ENCODE peak calls at places on chromosomes 12 and 14, in ten cellular contexts. O, S, F, Z, D, Q, L, G, T and B are unnamed samples.

GRCh38 chr12:131673519-131674265 is 37.2 kb upstream of the SFSWAP start:
- DNase-seq in Q (no peak), O (no peak), G (no peak), T (peak; percentile 65), Z (peak; percentile 39), F (no peak), L (no peak), S (no peak), D (no peak), B (no peak)

GRCh38 chr12:98983647-98984046 is 338.6 kb downstream of the APAF1 start:
- DNase-seq in L (no peak), G (no peak), F (no peak), T (no peak), O (no peak), D (no peak), S (no peak), Z (no peak), Q (no peak), B (no peak)

GRCh38 chr14:52692248-52692962 is 3.0 kb downstream of the ERO1A start:
- DNase-seq in L (no peak), G (no peak), F (no peak), S (no peak), O (no peak), Z (no peak), T (no peak), D (peak; percentile 47), Q (no peak), B (no peak)

GRCh38 chr12:22684124-22684523 is 59.2 kb downstream of the ETNK1 start:
- DNase-seq in O (no peak), S (peak; percentile 2), Z (no peak), G (no peak), Q (no peak), L (no peak), F (no peak), T (no peak), D (no peak), B (no peak)

GRCh38 chr12:76643438-76643837 is 83.9 kb upstream of the OSBPL8 start:
- DNase-seq in O (no peak), T (no peak), F (no peak), D (no peak), Q (no peak), Z (no peak), S (no peak), G (no peak), L (no peak), B (no peak)

GRCh38 chr14:96114002-96114401 is 74.8 kb downstream of the C14orf132 start:
- DNase-seq in Q (no peak), T (no peak), O (no peak), G (no peak), L (no peak), F (no peak), Z (no peak), D (no peak), S (no peak), B (no peak)

GRCh38 chr12:27560126-27560525 is 36.1 kb downstream of the PPFIBP1 start:
- DNase-seq in D (no peak), F (no peak), Z (no peak), T (no peak), O (no peak), S (no peak), G (no peak), L (no peak), Q (no peak), B (no peak)

GRCh38 chr12:54658306-54659264 is 10.4 kb upstream of the DCD start:
- DNase-seq in Z (no peak), T (peak; percentile 75), D (peak; percentile 35), G (peak; percentile 30), Q (peak; percentile 61), S (peak; percentile 58), F (peak; percentile 70), L (peak; percentile 73), O (peak; percentile 77), B (no peak)

GRCh38 chr14:69901113-69901951 is 22.1 kb downstream of the SMOC1 start:
- DNase-seq in G (no peak), S (peak; percentile 54), Q (no peak), Z (no peak), T (peak; percentile 42), O (no peak), L (no peak), D (peak; percentile 74), F (no peak), B (peak; percentile 30)

GRCh38 chr12:12645485-12645884 is 33.8 kb downstream of the CREBL2 start:
- DNase-seq in L (peak; percentile 51), Q (no peak), S (peak; percentile 45), F (peak; percentile 64), O (peak; percentile 51), D (peak; percentile 35), G (peak; percentile 64), Z (no peak), T (no peak), B (peak; percentile 35)

GRCh38 chr12:49750027-49750977 is 8.9 kb downstream of the TMBIM6 start:
- DNase-seq in G (peak; percentile 31), F (no peak), Q (no peak), L (peak; percentile 81), Z (no peak), T (peak; percentile 40), O (peak; percentile 44), D (peak; percentile 44), S (peak; percentile 41), B (peak; percentile 41)

GRCh38 chr12:71665109-71665476 is 992 bp downstream of the THAP2 start:
- DNase-seq in F (peak; percentile 13), T (no peak), S (no peak), O (no peak), G (peak; percentile 40), L (no peak), Z (no peak), Q (no peak), D (no peak), B (peak; percentile 7)

GRCh38 chr14:75982724-75983358 is 1.0 kb upstream of the TGFB3 start:
- DNase-seq in F (peak; percentile 33), D (peak; percentile 80), S (peak; percentile 52), T (peak; percentile 65), Q (no peak), G (no peak), O (peak; percentile 48), Z (peak; percentile 92), L (no peak), B (peak; percentile 36)

GRCh38 chr12:52582971-52583456 is 9.4 kb upstream of the KRT74 start:
- DNase-seq in Q (peak; percentile 54), L (peak; percentile 80), D (peak; percentile 70), Z (no peak), F (peak; percentile 29), G (peak; percentile 40), S (peak; percentile 71), O (peak; percentile 77), T (peak; percentile 72), B (peak; percentile 56)

GRCh38 chr14:68172664-68173063 is 353.1 kb downstream of the RAD51B start:
- DNase-seq in Q (no peak), Z (no peak), D (no peak), G (peak; percentile 94), S (peak; percentile 46), T (no peak), F (no peak), O (no peak), L (no peak), B (peak; percentile 42)

GRCh38 chr12:15712823-15713663 is 76.1 kb downstream of the EPS8 start:
- DNase-seq in S (no peak), Q (no peak), T (no peak), L (no peak), D (peak; percentile 56), Z (no peak), O (no peak), G (peak; percentile 86), F (no peak), B (no peak)

GRCh38 chr12:19482036-19482435 is 42.7 kb downstream of the AEBP2 start:
- DNase-seq in Z (no peak), Q (no peak), S (peak; percentile 41), L (no peak), G (no peak), F (no peak), T (no peak), O (no peak), D (no peak), B (peak; percentile 40)

GRCh38 chr12:56221233-56221756 is 427 bp downstream of the RNF41 start:
- DNase-seq in G (no peak), T (peak; percentile 65), F (no peak), O (peak; percentile 35), S (peak; percentile 59), Z (peak; percentile 93), L (no peak), D (peak; percentile 93), Q (no peak), B (peak; percentile 45)

GRCh38 chr12:131720921-131721320 is 10.0 kb downstream of the SFSWAP start:
- DNase-seq in O (no peak), T (no peak), D (no peak), Z (no peak), L (no peak), Q (no peak), G (no peak), S (no peak), F (no peak), B (no peak)

GRCh38 chr12:130804216-130804615 is 34.8 kb downstream of the STX2 start:
- DNase-seq in F (no peak), Z (no peak), L (no peak), T (no peak), D (no peak), Q (no peak), G (no peak), S (no peak), O (no peak), B (no peak)